ENCODE peak calls at places on chromosome 17, in nine cellular contexts. P, L, Q, M, A, U, D, B and V are unnamed samples.

GRCh38 chr17:61846088-61846487 is 17.2 kb downstream of the BRIP1 start:
- DNase-seq in M (no peak), Q (no peak), A (no peak), D (no peak), L (no peak), B (no peak), U (no peak), P (no peak), V (no peak)

GRCh38 chr17:80124351-80124981 is 22.5 kb downstream of the EIF4A3 start:
- DNase-seq in A (no peak), B (peak), U (peak), P (no peak), D (no peak), M (peak), L (no peak), Q (no peak), V (no peak)

GRCh38 chr17:9370464-9370863 is 205.2 kb downstream of the STX8 start:
- DNase-seq in Q (peak), A (no peak), M (peak), P (no peak), D (no peak), L (no peak), U (peak), B (no peak), V (no peak)

GRCh38 chr17:29112780-29113295 is 67.4 kb downstream of the MYO18A start:
- DNase-seq in Q (peak), B (no peak), D (peak), P (peak), A (no peak), M (peak), U (no peak), L (no peak), V (no peak)

GRCh38 chr17:32142857-32143524 is 689 bp downstream of the RHOT1 start:
- DNase-seq in D (peak), B (peak), U (peak), A (peak), L (peak), P (peak), Q (peak), M (peak), V (no peak)

GRCh38 chr17:28090551-28090950 is 48.1 kb downstream of the NLK start:
- DNase-seq in Q (no peak), B (no peak), A (no peak), U (no peak), M (no peak), L (no peak), P (no peak), D (no peak), V (no peak)

GRCh38 chr17:27493088-27493487 is 36.8 kb downstream of the KSR1 start:
- DNase-seq in Q (no peak), L (no peak), B (no peak), A (no peak), M (no peak), D (no peak), U (no peak), P (no peak), V (no peak)

GRCh38 chr17:4833941-4834501 is 881 bp downstream of the MINK1 start:
- DNase-seq in L (peak), A (peak), M (peak), U (no peak), P (no peak), Q (peak), D (peak), B (no peak), V (no peak)

GRCh38 chr17:73069164-73069774 is 23.2 kb downstream of the SLC39A11 start:
- DNase-seq in B (no peak), U (no peak), L (no peak), A (no peak), P (no peak), M (no peak), D (no peak), Q (no peak), V (no peak)

GRCh38 chr17:57732062-57732461 is 13.0 kb downstream of the CCDC182 start:
- DNase-seq in M (no peak), P (no peak), B (no peak), A (peak), Q (no peak), U (peak), D (no peak), L (no peak), V (no peak)

GRCh38 chr17:18961634-18962493 is 9.9 kb downstream of the SLC5A10 start:
- DNase-seq in P (no peak), L (no peak), U (no peak), Q (no peak), D (no peak), B (no peak), M (no peak), A (no peak), V (no peak)

GRCh38 chr17:4870850-4871249 is 28.5 kb upstream of the C17orf107 start:
- DNase-seq in P (no peak), U (no peak), L (no peak), Q (no peak), A (no peak), M (no peak), B (no peak), D (no peak), V (no peak)

GRCh38 chr17:57507828-57508227 is 237.3 kb downstream of the CCDC182 start:
- DNase-seq in Q (no peak), L (no peak), P (no peak), A (no peak), U (no peak), D (no peak), B (no peak), M (no peak), V (no peak)

GRCh38 chr17:28041844-28042656 is 427 bp upstream of the NLK start:
- DNase-seq in Q (no peak), U (no peak), B (no peak), M (no peak), A (no peak), L (no peak), D (no peak), P (no peak), V (no peak)

GRCh38 chr17:80941171-80941570 is 50.5 kb upstream of the CHMP6 start:
- DNase-seq in A (no peak), U (no peak), Q (no peak), B (peak), D (no peak), P (no peak), L (no peak), M (no peak), V (no peak)

GRCh38 chr17:57408064-57408811 is 151.9 kb downstream of the MSI2 start:
- DNase-seq in L (no peak), P (no peak), Q (no peak), A (no peak), U (no peak), D (no peak), M (no peak), B (peak), V (no peak)

GRCh38 chr17:64003526-64004121 is 5.5 kb downstream of the PRR29 start:
- DNase-seq in D (no peak), M (no peak), A (no peak), Q (no peak), P (no peak), U (no peak), L (no peak), B (no peak), V (no peak)

GRCh38 chr17:38712593-38712992 is 7.5 kb downstream of the MLLT6 start:
- DNase-seq in A (no peak), M (no peak), Q (no peak), L (no peak), B (no peak), U (no peak), D (no peak), P (no peak), V (no peak)

GRCh38 chr17:73072254-73072962 is 20.1 kb downstream of the SLC39A11 start:
- DNase-seq in M (no peak), P (no peak), D (peak), L (no peak), U (no peak), Q (peak), A (no peak), B (no peak), V (no peak)

GRCh38 chr17:79836952-79837887 is 2.0 kb downstream of the CBX4 start:
- DNase-seq in B (peak), P (peak), Q (peak), M (peak), D (peak), A (peak), L (no peak), U (peak), V (no peak)

GRCh38 chr17:8702996-8703395 is 41.6 kb downstream of the CCDC42 start:
- DNase-seq in U (no peak), M (no peak), A (no peak), Q (no peak), L (no peak), D (no peak), B (no peak), P (no peak), V (no peak)

GRCh38 chr17:83182620-83183063 is 103.2 kb downstream of the METRNL start:
- DNase-seq in A (peak), D (peak), L (no peak), P (no peak), B (peak), Q (no peak), U (no peak), M (no peak), V (no peak)

GRCh38 chr17:42441717-42442565 is 16.7 kb upstream of the ATP6V0A1 start:
- DNase-seq in U (no peak), P (no peak), Q (no peak), D (no peak), M (no peak), A (no peak), B (no peak), L (no peak), V (no peak)

GRCh38 chr17:42436401-42436800 is 13.3 kb upstream of the CAVIN1 start:
- DNase-seq in M (peak), Q (no peak), U (peak), B (no peak), A (no peak), P (no peak), L (peak), D (peak), V (no peak)

DNA sequence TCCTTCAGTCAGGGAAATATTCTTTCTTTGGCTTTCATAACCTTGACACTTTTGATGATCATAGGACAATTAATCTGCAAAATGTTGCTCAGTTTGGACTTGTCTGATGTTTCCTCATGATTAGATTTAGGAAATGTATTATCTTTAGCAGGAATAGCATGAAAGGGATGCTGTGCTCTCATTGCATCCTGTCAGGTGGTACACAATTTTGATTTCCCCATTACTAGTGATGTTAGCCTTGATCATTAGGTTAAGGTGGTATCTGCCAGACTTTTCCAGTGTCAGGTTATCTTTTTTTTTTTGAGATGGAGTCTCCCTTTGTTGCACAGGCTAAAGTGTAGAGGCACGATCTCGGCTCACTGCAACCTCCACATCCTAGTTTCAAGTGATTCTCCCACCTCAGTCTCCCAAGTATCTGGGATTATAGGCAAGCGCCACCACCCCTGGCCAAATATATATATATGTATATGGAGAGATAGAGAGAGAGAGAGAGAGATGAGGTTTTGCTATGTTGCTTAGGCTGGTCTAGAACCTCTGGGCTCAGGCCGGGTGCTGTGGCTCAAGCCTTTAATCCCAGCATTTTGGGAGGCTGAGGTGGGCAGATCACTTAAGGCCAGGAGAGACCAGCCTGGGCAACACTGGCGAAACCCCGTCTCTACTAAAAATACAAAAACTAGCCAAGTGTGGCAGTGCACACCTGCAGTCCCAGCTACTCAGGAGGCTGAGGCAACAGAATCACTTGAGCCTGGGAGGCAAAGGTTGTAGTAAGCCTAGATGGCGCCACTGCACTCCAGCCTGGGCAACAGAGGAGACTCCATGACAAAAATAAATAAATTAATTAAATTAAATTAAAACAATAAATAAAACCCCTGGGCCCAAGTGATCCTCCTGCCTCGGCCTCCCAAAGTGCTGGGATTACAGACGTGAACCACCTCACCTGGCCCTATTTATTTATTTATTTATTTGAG is 15.8 kb upstream of the CAVIN1 start:
- DNase-seq in A (no peak), Q (peak), L (no peak), M (peak), U (no peak), D (no peak), P (no peak), B (peak), V (no peak)
- TF ChIP-seq CTCF in A (no peak), Q (peak), L (peak), M (peak), U (peak), D (peak), P (peak), B (no peak), V (peak)

DNA sequence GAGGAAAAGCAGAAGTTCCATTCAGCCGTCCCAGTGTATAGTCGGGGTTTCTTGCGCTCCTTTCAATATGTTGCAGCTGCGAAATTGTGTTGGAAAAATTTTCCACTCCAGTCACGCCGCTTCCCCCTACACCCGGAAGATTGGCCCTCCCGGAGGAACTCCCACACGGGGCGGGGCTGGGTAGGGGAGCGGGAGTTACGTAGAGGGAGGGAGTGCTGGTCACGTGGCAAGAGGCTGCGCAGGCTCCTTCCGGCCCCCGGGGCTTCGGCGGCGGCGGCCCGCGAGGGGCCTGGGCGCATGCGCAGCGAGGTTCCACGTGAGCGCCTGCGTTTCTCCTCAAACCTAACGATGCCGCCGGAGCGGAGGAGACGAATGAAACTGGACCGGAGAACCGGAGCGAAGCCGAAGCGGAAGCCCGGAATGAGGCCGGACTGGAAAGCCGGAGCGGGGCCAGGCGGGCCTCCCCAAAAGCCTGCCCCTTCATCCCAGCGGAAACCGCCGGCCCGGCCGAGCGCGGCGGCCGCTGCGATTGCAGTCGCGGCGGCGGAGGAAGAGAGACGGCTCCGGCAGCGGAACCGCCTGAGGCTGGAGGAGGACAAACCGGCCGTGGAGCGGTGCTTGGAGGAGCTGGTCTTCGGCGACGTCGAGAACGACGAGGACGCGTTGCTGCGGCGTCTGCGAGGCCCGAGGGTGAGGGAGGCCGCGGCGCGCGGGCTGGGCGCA is at the start of gene UTP18:
- DNase-seq in B (peak), D (peak), L (peak), U (peak), M (peak), Q (peak), P (peak), A (peak), V (peak)
- TF ChIP-seq CTCF in B (no peak), D (no peak), L (no peak), U (no peak), M (no peak), Q (no peak), P (no peak), A (no peak), V (no peak)

DNA sequence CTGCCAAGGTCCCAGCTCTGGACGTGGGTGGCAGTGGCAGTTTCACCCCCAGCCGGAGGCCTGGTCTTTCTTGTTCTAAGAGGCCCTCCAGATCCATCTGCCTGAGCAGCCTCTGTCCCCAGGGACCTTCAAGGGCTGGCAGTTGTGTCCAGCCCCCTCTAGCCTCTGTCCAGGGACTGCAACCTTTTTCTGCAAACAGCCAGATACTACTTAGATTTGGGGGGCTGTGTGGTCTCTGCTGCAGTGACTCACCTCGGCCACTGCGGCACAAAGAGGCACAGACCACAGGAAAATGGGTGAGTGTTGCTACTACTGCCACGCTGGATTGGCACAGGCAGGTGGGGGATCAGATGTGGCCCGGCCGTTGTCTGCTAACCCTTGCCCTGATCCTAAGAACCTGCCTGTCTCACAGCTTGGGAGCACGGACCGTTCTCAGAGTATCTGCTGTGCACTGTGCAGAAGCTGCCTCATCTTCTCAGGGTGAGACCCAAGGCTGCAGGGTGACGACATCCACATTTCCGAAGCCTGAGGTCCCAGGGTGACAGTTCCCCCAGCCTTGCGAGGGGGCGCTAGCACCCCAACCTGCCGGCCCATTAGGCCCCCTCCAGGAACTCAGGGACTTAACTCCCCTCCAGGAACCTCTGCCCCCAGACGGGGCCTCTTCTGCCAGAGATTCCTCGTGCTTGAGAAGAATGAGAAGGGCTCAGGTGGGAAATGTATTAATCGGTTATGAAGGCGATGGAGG is 27.6 kb downstream of the MXRA7 start:
- DNase-seq in M (no peak), P (no peak), L (no peak), D (no peak), B (peak), A (peak), Q (peak), U (no peak), V (no peak)
- TF ChIP-seq CTCF in M (peak), P (peak), L (peak), D (no peak), B (no peak), A (no peak), Q (peak), U (no peak), V (no peak)

GRCh38 chr17:35546489-35546888 is 9.0 kb upstream of the SLFN12L start:
- DNase-seq in L (no peak), P (no peak), U (no peak), D (no peak), Q (no peak), B (no peak), M (no peak), A (no peak), V (no peak)
- TF ChIP-seq CTCF in L (no peak), P (no peak), U (no peak), D (no peak), Q (no peak), B (no peak), M (no peak), A (no peak), V (no peak)